ENCODE peak calls at places on chromosome 7, in seven cellular contexts. E is stomach, X is PC-9, D is adrenal gland, A is mammary epithelial cell, Y is tibial artery, B is HepG2. S is an unnamed sample.

GRCh38 chr7:20083781-20084180 is 133.4 kb downstream of the MACC1 start:
- DNase-seq in E (no peak), A (peak), X (peak), D (peak), Y (no peak), B (no peak), S (peak)

GRCh38 chr7:85261341-85261740 is 74.5 kb upstream of the SEMA3D start:
- DNase-seq in E (no peak), B (no peak), Y (no peak), X (no peak), D (no peak), A (peak), S (no peak)

GRCh38 chr7:150781016-150781415 is 19.1 kb downstream of the TMEM176B start:
- DNase-seq in D (no peak), E (no peak), B (no peak), Y (no peak), X (no peak), A (peak), S (no peak)

GRCh38 chr7:82839555-82839954 is 323.1 kb downstream of the PCLO start:
- DNase-seq in Y (no peak), A (no peak), E (no peak), X (no peak), B (no peak), D (no peak), S (no peak)

GRCh38 chr7:156129589-156129988 is 317.3 kb upstream of the SHH start:
- DNase-seq in X (no peak), Y (no peak), B (no peak), E (no peak), D (no peak), A (no peak), S (no peak)

GRCh38 chr7:450741-451140 is 68.9 kb downstream of the PDGFA start:
- DNase-seq in Y (no peak), B (no peak), E (no peak), X (no peak), D (no peak), A (no peak), S (no peak)

GRCh38 chr7:131047651-131048304 is 279.9 kb upstream of the MKLN1 start:
- DNase-seq in X (no peak), Y (no peak), E (no peak), D (no peak), A (no peak), B (no peak), S (peak)

GRCh38 chr7:145082366-145083240 is 246.8 kb upstream of the TPK1 start:
- DNase-seq in B (no peak), E (no peak), X (no peak), Y (no peak), A (no peak), D (no peak), S (no peak)

GRCh38 chr7:108045669-108046068 is 42.7 kb upstream of the LAMB1 start:
- DNase-seq in E (no peak), B (peak), X (no peak), Y (no peak), D (no peak), A (no peak), S (no peak)

GRCh38 chr7:100065452-100066186 is 15.9 kb downstream of the ZNF3 start:
- DNase-seq in D (no peak), E (no peak), Y (no peak), A (no peak), X (no peak), B (no peak), S (no peak)

GRCh38 chr7:111516612-111517011 is 45.7 kb downstream of the IMMP2L start:
- DNase-seq in A (peak), B (no peak), Y (no peak), E (no peak), D (no peak), X (no peak), S (peak)

GRCh38 chr7:102220929-102221850 is 65.5 kb upstream of the SH2B2 start:
- DNase-seq in Y (no peak), A (no peak), D (no peak), E (no peak), X (no peak), B (no peak), S (peak)

GRCh38 chr7:98211221-98211675 is at the start of gene BHLHA15:
- DNase-seq in E (peak), X (peak), D (peak), Y (peak), A (no peak), B (peak), S (peak)

GRCh38 chr7:149202831-149203231 is 7.5 kb downstream of the ZNF282 start:
- DNase-seq in E (no peak), B (no peak), A (no peak), X (no peak), D (no peak), Y (no peak), S (no peak)

GRCh38 chr7:156064921-156065386 is 252.7 kb upstream of the SHH start:
- DNase-seq in B (peak), E (no peak), D (no peak), X (no peak), Y (no peak), A (peak), S (peak)

GRCh38 chr7:50851451-50851850 is 68.8 kb upstream of the GRB10 start:
- DNase-seq in A (no peak), B (no peak), D (no peak), E (peak), Y (no peak), X (no peak), S (peak)

GRCh38 chr7:66265566-66265965 is 60.4 kb downstream of the TPST1 start:
- DNase-seq in X (no peak), Y (no peak), D (no peak), A (no peak), E (no peak), B (no peak), S (peak)

GRCh38 chr7:2698581-2699288 is 10.7 kb downstream of the AMZ1 start:
- DNase-seq in D (no peak), A (no peak), E (no peak), Y (no peak), B (no peak), X (no peak), S (peak)

GRCh38 chr7:55129409-55130078 is 110.7 kb downstream of the EGFR start:
- DNase-seq in E (no peak), Y (no peak), B (no peak), A (peak), D (no peak), X (no peak), S (peak)

GRCh38 chr7:44966731-44967538 is 11.9 kb downstream of the MYO1G start:
- DNase-seq in Y (peak), E (no peak), B (no peak), X (peak), D (no peak), A (no peak), S (no peak)

GRCh38 chr7:3879337-3880054 is 578.4 kb downstream of the SDK1 start:
- DNase-seq in E (no peak), X (no peak), D (no peak), Y (no peak), A (no peak), B (no peak), S (no peak)

GRCh38 chr7:1343551-1343950 is 110.9 kb downstream of the UNCX start:
- DNase-seq in X (no peak), A (no peak), B (no peak), E (no peak), Y (no peak), D (no peak), S (no peak)

GRCh38 chr7:132410385-132410784 is 165.9 kb downstream of the PLXNA4 start:
- DNase-seq in D (no peak), Y (no peak), A (no peak), X (no peak), B (no peak), E (no peak), S (no peak)

GRCh38 chr7:55065079-55065478 is 46.3 kb downstream of the EGFR start:
- DNase-seq in D (peak), X (peak), Y (no peak), B (no peak), E (no peak), A (peak), S (peak)

GRCh38 chr7:66518151-66518691 is 110.5 kb upstream of the KCTD7 start:
- DNase-seq in Y (no peak), D (no peak), X (no peak), E (no peak), A (no peak), B (no peak), S (no peak)

GRCh38 chr7:141844256-141844655 is 3.0 kb upstream of the PRSS37 start:
- DNase-seq in D (no peak), E (no peak), X (no peak), A (no peak), B (no peak), Y (no peak), S (no peak)

GRCh38 chr7:44490351-44491200 is at the start of gene NUDCD3:
- DNase-seq in X (peak), A (peak), B (peak), E (peak), D (peak), Y (peak), S (peak)

GRCh38 chr7:122269241-122269640 is 35.3 kb downstream of the FEZF1 start:
- DNase-seq in A (no peak), D (no peak), E (no peak), B (no peak), X (no peak), Y (no peak), S (no peak)

GRCh38 chr7:131546583-131547111 is 9.8 kb downstream of the PODXL start:
- DNase-seq in A (no peak), D (no peak), Y (no peak), B (peak), E (no peak), X (peak), S (peak)

GRCh38 chr7:69932034-69932628 is 333.9 kb downstream of the AUTS2 start:
- DNase-seq in B (no peak), E (no peak), D (peak), Y (no peak), A (no peak), X (no peak), S (no peak)

GRCh38 chr7:11237742-11238141 is 264.1 kb downstream of the PHF14 start:
- DNase-seq in Y (no peak), D (peak), X (peak), E (no peak), A (no peak), B (no peak), S (no peak)

GRCh38 chr7:25831901-25832411 is 320.0 kb upstream of the NFE2L3 start:
- DNase-seq in Y (no peak), E (no peak), X (no peak), B (no peak), D (no peak), A (no peak), S (no peak)

GRCh38 chr7:135164357-135165021 is 6.0 kb downstream of the CYREN start:
- DNase-seq in E (no peak), Y (peak), X (no peak), B (no peak), A (no peak), D (peak), S (no peak)
- TF ChIP-seq CTCF in E (no peak), Y (no peak), X (no peak), B (peak), A (no peak), D (no peak), S (no peak)

DNA sequence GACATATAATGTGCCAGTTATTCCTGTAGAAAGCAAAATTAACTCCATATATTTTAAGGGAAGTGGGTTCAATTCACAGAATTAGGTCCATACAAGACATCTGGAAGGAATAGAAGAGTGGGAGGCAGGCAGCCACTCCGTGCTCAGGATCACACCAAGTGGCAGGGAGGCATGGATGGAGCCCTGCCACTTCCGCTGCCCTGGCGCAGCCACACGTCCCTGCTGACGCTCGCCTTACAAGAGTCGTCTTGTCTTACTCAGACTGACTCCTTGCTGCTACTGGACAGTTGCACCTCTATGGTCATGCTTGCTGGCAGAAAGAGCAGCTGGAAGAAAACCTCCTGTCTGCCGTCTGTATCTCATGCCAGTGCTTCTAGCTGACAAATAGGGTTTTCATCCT is 579.9 kb upstream of the POM121L12 start:
- DNase-seq in A (no peak), D (no peak), E (no peak), Y (no peak), X (no peak), B (no peak), S (no peak)
- TF ChIP-seq CTCF in A (no peak), D (no peak), E (no peak), Y (no peak), X (no peak), B (no peak), S (no peak)

DNA sequence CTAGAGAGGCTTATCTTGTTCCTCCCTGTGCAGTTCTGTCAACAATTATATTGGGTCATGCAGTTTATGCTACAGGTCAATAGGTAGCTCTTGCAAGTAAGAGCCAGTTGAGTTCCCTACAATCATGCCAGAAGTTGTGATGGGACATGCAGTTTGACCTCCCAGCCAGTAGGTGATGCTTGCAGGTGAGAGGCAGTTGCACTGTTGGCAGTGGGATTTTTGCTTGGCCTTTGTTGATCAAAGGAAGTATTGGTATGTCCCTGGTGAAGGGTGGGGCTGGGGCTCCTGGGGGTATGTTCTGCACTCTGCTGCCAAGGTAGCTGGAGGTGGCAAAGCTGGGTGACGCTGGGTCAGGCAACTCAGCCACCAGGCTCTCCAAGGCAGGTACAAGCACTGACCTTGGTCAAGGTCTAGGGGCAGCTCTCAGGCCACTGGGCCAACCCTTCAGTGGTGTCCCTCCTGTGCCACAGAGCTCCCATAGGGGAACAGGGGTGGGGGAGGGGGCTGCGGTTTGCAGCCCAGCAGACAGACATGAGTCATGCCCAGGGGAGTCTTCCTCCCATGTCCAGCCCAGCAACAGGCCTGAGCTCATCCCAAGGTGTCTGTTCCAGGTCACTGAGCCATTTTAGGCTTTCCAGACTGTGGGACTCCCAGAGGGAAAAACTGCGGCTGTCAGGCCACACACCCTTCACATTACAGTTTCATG is 43.3 kb downstream of the MEOX2 start:
- DNase-seq in Y (no peak), D (no peak), A (no peak), X (no peak), E (no peak), B (no peak), S (peak)
- TF ChIP-seq CTCF in Y (no peak), D (no peak), A (no peak), X (no peak), E (no peak), B (no peak), S (peak)

GRCh38 chr7:33982425-33982786 is 77.1 kb downstream of the BMPER start:
- DNase-seq in E (no peak), A (peak), Y (no peak), X (no peak), B (no peak), D (no peak), S (peak)
- TF ChIP-seq CTCF in E (no peak), A (peak), Y (no peak), X (peak), B (peak), D (no peak), S (peak)

GRCh38 chr7:78448915-78449314 is 650.3 kb downstream of the PHTF2 start:
- DNase-seq in D (no peak), X (no peak), Y (no peak), B (no peak), A (no peak), E (no peak), S (no peak)
- TF ChIP-seq CTCF in D (no peak), X (no peak), Y (no peak), B (no peak), A (no peak), E (no peak), S (no peak)